ENCODE peak calls at places on chromosomes 5 and 9, in four cellular contexts. M is RWPE2, D is left ventricle myocardium inferior, Y is mucosa of descending colon. B is an unnamed sample.

GRCh38 chr5:91977599-91977998 is 594.5 kb upstream of the ARRDC3 start:
- DNase-seq in M (no peak), D (no peak), Y (no peak), B (no peak)

GRCh38 chr5:1464096-1464446 is 18.8 kb upstream of the SLC6A3 start:
- DNase-seq in M (peak; percentile 66), D (no peak), Y (peak; percentile 43), B (no peak)

GRCh38 chr9:128689293-128689770 is 310 bp downstream of the SET start:
- DNase-seq in M (no peak), D (peak; percentile 67), Y (peak; percentile 80), B (no peak)

GRCh38 chr5:88690619-88691560 is 192.1 kb downstream of the MEF2C start:
- DNase-seq in M (no peak), D (peak; percentile 66), Y (peak; percentile 68), B (peak; percentile 68)

GRCh38 chr5:124660229-124661093 is 86.0 kb downstream of the ZNF608 start:
- DNase-seq in M (no peak), D (no peak), Y (no peak), B (no peak)

GRCh38 chr5:134092875-134093274 is 21.6 kb upstream of the TCF7 start:
- DNase-seq in M (no peak), D (no peak), Y (no peak), B (no peak)

GRCh38 chr5:145787001-145787400 is 48.1 kb downstream of the PRELID2 start:
- DNase-seq in M (no peak), D (no peak), Y (no peak), B (no peak)

GRCh38 chr5:42951169-42951846 is 88.8 kb downstream of the ANXA2R start:
- DNase-seq in M (no peak), D (peak; percentile 26), Y (peak; percentile 76), B (peak; percentile 49)

GRCh38 chr5:32223972-32224608 is 50.0 kb upstream of the GOLPH3 start:
- DNase-seq in M (no peak), D (no peak), Y (no peak), B (no peak)

GRCh38 chr5:169801324-169801777 is 164.3 kb downstream of the DOCK2 start:
- DNase-seq in M (no peak), D (no peak), Y (no peak), B (no peak)

DNA sequence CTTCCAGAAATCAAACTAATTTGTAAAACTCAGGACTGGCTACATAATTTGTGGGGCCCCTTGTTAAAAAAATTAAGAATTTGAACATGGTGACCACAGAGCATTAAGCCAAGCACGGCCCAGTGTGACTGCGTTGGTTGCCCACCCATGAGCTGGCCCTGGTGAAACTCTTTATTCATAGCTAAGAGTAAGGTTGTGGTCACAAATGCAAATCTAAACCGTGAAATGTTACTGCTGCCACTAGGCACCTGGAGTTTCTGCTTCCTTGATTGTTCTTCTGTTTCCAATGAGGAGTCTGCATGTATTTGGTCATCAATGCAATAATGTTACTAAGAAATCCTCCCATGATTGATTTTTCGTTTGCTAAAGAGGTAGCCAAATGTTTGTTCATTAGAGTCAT is 4.2 kb downstream of the GCNT1 start:
- DNase-seq in M (no peak), D (no peak), Y (no peak), B (no peak)
- H3K4me3 ChIP-seq in M (no peak overlapping the region), D (no peak overlapping the region), Y (no peak overlapping the region), B (no peak overlapping the region)

GRCh38 chr5:87139795-87140194 is 127.9 kb upstream of the RASA1 start:
- DNase-seq in M (no peak), D (no peak), Y (no peak), B (no peak)
- H3K4me1 ChIP-seq in M (peaks cover 17% of the 10 kb centered on the region), D (peaks cover 40% of the 10 kb centered on the region), Y (no peaks in the 10 kb centered on the region), B (no peaks in the 10 kb centered on the region)

DNA sequence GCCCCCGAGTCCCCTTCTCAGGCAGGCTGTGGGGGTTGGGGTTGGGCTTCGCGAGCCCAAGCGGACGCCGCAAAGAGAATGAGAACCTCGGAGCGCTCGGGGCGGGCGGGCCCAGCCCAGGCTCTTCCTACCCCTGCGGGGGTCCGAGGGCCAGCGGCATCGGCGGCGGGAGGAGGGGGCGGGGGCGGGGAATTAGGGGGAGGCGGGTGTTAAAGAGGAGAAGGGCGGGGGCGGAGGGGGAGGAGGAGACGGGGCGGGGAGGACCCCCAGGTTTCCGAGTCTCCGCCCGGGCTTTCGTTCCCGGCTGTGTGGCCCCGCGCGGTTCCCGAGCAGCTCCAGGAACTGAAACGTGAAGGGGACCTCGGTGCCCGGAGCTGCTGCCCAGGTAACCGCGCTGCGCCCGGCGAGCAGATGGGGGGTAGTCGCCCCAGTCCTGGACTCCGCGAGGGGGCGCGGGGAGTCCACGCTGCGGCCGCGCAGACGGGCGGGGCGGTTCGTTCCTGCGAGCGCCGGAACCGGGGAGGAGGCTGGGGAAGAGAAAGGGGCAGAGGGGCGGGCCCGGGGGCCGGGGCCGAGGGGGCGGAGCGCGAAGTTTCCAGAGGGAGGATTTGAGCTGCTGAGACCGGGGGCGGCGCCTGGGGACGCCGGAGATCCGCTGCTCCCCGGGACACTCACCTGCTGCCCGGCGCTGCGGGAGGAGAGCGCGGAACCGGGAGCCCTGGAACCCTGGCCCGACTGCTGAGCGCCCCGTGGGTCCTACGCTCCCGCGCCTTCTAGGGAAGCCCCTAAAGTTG is 38.4 kb upstream of the PLEKHG4B start:
- DNase-seq in M (peak; percentile 60), D (no peak), Y (no peak), B (no peak)
- H3K4me3 ChIP-seq in M (peak overlapping the region; percentile 43), D (peak overlapping the region; percentile 64), Y (no peak overlapping the region), B (no peak overlapping the region)

DNA sequence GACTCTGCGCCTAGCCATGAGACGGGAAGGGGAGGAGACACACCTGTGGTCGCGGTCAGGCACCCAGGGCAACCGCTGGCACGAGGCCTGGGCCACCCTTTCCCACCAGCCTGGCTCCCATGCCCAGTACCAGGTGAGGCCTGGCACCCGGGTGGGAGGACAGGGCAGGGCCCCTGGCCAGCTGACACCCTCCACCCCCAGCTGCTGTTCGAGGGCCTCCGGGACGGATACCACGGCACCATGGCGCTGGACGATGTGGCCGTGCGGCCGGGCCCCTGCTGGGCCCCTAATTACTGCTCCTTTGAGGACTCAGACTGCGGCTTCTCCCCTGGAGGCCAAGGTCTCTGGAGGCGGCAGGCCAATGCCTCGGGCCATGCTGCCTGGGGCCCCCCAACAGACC is 5.0 kb downstream of the MAMDC4 start:
- DNase-seq in M (no peak), D (peak; percentile 12), Y (peak; percentile 58), B (no peak)
- H3K4me1 ChIP-seq in M (no peaks in the 10 kb centered on the region), D (peaks cover 27% of the 10 kb centered on the region), Y (peaks cover 44% of the 10 kb centered on the region), B (peaks cover 8% of the 10 kb centered on the region)

DNA sequence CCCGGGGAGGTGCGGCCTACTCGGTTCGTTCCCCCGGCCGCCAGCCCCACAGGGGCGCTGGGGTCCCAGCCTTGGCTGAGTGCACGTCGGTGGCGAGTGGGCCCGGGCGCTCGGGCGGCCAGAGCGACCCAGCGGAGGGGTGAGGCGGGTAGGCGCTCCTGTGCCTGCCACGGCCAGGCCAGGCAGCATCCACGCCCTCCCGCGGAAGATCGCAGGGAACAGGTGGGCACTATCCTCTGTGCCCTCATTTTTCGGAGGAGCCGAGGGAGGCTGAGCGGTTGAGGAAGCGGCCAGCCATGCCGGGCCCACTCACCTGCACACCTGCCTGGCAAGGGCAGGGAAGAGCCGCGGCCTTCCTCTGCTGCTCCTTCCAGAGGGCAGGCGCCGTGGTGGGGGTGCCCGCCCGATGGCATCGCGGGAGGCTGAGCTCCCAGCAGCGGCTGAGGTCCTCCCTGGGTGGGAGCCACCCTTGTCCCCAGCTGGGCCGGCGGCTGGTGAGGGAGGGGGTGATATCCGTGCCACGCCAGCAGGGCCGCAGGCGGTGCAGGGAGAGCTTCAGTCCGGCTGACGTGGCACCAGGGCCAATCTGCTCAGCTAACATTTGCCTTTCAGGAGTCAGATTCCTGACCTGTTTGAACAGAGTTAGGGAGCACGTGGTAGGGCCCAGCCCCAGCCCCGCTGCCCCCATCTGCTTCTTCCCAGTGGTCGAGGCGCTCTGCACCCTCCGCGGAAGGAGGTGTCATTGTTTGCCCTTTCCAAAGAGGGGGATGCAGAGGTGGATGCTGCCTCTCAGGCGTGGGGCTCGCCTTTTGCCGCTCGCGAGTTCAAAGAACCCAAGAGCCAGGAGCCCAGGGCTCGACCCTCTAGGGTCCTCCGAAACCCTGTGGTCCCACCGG is 1.6 kb upstream of the SEC16A start:
- DNase-seq in M (no peak), D (no peak), Y (peak; percentile 79), B (peak; percentile 55)
- H3K4me3 ChIP-seq in M (peak overlapping the region; percentile 47), D (peak overlapping the region; percentile 99), Y (peak overlapping the region; percentile 13), B (no peak overlapping the region)

DNA sequence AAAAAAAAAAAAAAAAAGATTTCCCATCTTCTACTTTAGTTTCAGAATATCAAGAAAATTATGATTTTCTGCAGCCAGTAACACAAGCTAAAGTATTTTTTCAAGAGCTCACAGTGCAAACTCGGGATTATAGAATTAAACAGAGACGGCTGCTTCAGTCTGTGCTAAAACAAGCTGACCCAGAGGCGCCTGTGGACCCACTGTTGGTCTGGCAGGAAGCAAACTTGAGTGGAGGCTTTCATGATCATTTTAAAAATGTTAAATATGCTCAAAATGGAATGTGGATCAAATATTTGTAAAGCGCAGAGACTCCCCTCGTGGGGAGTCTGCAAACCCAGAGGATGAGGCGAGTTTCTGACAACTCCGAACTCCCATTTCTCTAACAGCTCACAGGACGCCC is 13.0 kb downstream of the ROR2 start:
- DNase-seq in M (no peak), D (no peak), Y (no peak), B (no peak)
- H3K4me1 ChIP-seq in M (no peaks in the 10 kb centered on the region), D (no peaks in the 10 kb centered on the region), Y (no peaks in the 10 kb centered on the region), B (no peaks in the 10 kb centered on the region)

GRCh38 chr5:107389769-107390168 is 281.0 kb downstream of the EFNA5 start:
- DNase-seq in M (no peak), D (no peak), Y (no peak), B (no peak)
- H3K4me3 ChIP-seq in M (no peak overlapping the region), D (no peak overlapping the region), Y (no peak overlapping the region), B (no peak overlapping the region)

GRCh38 chr9:99181206-99181605 is 40.5 kb downstream of the ALG2 start:
- DNase-seq in M (no peak), D (no peak), Y (no peak), B (no peak)

GRCh38 chr9:99180199-99180598 is 41.5 kb downstream of the ALG2 start:
- DNase-seq in M (no peak), D (no peak), Y (no peak), B (no peak)

GRCh38 chr9:99180662-99181061 is 41.1 kb downstream of the ALG2 start:
- DNase-seq in M (no peak), D (no peak), Y (no peak), B (no peak)

GRCh38 chr9:99177576-99178365 is 44.0 kb downstream of the ALG2 start:
- DNase-seq in M (no peak), D (no peak), Y (no peak), B (no peak)

DNA sequence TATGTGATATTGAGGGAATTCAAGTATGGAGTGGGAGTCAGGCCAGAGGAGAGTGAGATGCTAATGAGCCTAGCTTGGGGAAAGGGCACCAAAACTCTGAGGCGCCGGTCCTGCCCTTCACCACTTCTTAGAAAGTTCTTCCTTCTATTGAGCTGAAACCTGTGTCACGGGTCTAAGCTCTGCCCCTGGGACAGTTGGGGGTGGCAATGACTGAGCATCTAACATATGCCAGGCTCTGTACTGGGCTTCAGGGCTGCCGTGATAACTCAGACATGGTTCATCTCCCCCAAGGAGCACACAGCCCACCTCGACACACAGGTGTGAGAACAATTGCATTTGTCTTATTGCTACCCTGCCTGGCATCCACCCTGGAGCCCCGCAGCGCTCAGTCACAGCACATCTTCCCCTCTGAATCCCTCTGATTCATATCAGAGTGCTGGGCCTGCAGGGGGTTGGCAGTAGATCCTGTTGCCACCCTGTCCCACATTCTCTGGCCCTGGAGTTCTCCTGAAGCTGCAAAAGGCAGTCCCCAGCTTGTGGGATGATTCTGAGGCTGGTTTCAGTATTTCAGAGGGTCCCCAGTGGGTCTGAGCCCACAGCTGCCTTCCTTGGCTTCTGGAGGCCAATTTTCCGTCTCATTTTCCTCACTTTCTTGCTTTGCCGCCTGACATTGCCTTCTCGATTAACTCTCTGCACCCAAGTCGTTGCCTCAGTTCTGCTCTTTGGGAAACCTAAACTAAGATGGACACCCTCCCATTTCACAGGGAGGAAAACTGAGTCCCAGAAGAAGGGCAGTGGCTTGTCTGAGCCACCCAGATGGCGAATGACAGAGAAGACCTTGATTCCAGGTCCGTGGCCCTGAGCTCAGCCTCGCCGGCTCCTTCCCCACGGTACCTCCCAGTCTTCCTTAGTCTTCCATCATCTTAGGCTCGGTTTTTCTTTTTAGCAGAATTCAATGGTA is 42.5 kb downstream of the ALG2 start:
- DNase-seq in M (no peak), D (no peak), Y (no peak), B (no peak)
- H3K4me1 ChIP-seq in M (no peaks in the 10 kb centered on the region), D (no peaks in the 10 kb centered on the region), Y (no peaks in the 10 kb centered on the region), B (no peaks in the 10 kb centered on the region)